ENCODE peak calls at places on chromosomes 12 and 14, in nine cellular contexts. One of them, this sample, is unnamed.

GRCh38 chr14:40074169-40074568 is 641.9 kb upstream of the FBXO33 start:
- DNase-seq in astrocyte of the cerebellum: no peak
- DNase-seq in T-cell: no peak
- DNase-seq in adrenal gland: no peak
- DNase-seq in CD8-positive, alpha-beta memory T cell: no peak
- DNase-seq in keratinocyte: no peak
- DNase-seq in Peyer's patch: no peak
- DNase-seq in astrocyte of the hippocampus: no peak
- DNase-seq in heart left ventricle: no peak
- DNase-seq in this sample: no peak

GRCh38 chr12:43348221-43348620 is 203.8 kb downstream of the ADAMTS20 start:
- DNase-seq in astrocyte of the cerebellum: no peak
- DNase-seq in T-cell: no peak
- DNase-seq in adrenal gland: no peak
- DNase-seq in CD8-positive, alpha-beta memory T cell: no peak
- DNase-seq in keratinocyte: no peak
- DNase-seq in Peyer's patch: no peak
- DNase-seq in astrocyte of the hippocampus: no peak
- DNase-seq in heart left ventricle: no peak
- DNase-seq in this sample: no peak

GRCh38 chr12:104315326-104316224 is 12.0 kb downstream of the EID3 start:
- DNase-seq in astrocyte of the cerebellum: no peak
- DNase-seq in T-cell: no peak
- DNase-seq in adrenal gland: no peak
- DNase-seq in CD8-positive, alpha-beta memory T cell: no peak
- DNase-seq in keratinocyte: no peak
- DNase-seq in Peyer's patch: no peak
- DNase-seq in astrocyte of the hippocampus: no peak
- DNase-seq in heart left ventricle: no peak
- DNase-seq in this sample: no peak

GRCh38 chr14:55955175-55955574 is 163.0 kb upstream of the PELI2 start:
- DNase-seq in astrocyte of the cerebellum: no peak
- DNase-seq in T-cell: no peak
- DNase-seq in adrenal gland: no peak
- DNase-seq in CD8-positive, alpha-beta memory T cell: no peak
- DNase-seq in keratinocyte: no peak
- DNase-seq in Peyer's patch: no peak
- DNase-seq in astrocyte of the hippocampus: no peak
- DNase-seq in heart left ventricle: no peak
- DNase-seq in this sample: no peak

GRCh38 chr12:133130808-133131128 is 341 bp downstream of the ZNF10 start:
- DNase-seq in astrocyte of the cerebellum: no peak
- DNase-seq in T-cell: peak
- DNase-seq in adrenal gland: peak
- DNase-seq in CD8-positive, alpha-beta memory T cell: no peak
- DNase-seq in keratinocyte: no peak
- DNase-seq in Peyer's patch: peak
- DNase-seq in astrocyte of the hippocampus: no peak
- DNase-seq in heart left ventricle: peak
- DNase-seq in this sample: peak

GRCh38 chr12:7142057-7142644 is 12.0 kb downstream of the CLSTN3 start:
- DNase-seq in astrocyte of the cerebellum: no peak
- DNase-seq in T-cell: peak
- DNase-seq in adrenal gland: no peak
- DNase-seq in CD8-positive, alpha-beta memory T cell: peak
- DNase-seq in keratinocyte: no peak
- DNase-seq in Peyer's patch: peak
- DNase-seq in astrocyte of the hippocampus: peak
- DNase-seq in heart left ventricle: no peak
- DNase-seq in this sample: no peak

GRCh38 chr12:15757553-15758255 is 31.5 kb downstream of the EPS8 start:
- DNase-seq in astrocyte of the cerebellum: no peak
- DNase-seq in T-cell: no peak
- DNase-seq in adrenal gland: no peak
- DNase-seq in CD8-positive, alpha-beta memory T cell: no peak
- DNase-seq in keratinocyte: peak
- DNase-seq in Peyer's patch: no peak
- DNase-seq in astrocyte of the hippocampus: peak
- DNase-seq in heart left ventricle: no peak
- DNase-seq in this sample: no peak

GRCh38 chr12:124454735-124455134 is 112.7 kb downstream of the NCOR2 start:
- DNase-seq in astrocyte of the cerebellum: peak
- DNase-seq in T-cell: no peak
- DNase-seq in adrenal gland: no peak
- DNase-seq in CD8-positive, alpha-beta memory T cell: no peak
- DNase-seq in keratinocyte: no peak
- DNase-seq in Peyer's patch: no peak
- DNase-seq in astrocyte of the hippocampus: peak
- DNase-seq in heart left ventricle: no peak
- DNase-seq in this sample: no peak

GRCh38 chr12:21940549-21940948 is 677 bp downstream of the ABCC9 start:
- DNase-seq in astrocyte of the cerebellum: no peak
- DNase-seq in T-cell: no peak
- DNase-seq in adrenal gland: no peak
- DNase-seq in CD8-positive, alpha-beta memory T cell: no peak
- DNase-seq in keratinocyte: no peak
- DNase-seq in Peyer's patch: no peak
- DNase-seq in astrocyte of the hippocampus: peak
- DNase-seq in heart left ventricle: no peak
- DNase-seq in this sample: no peak

GRCh38 chr12:104167519-104168458 is 29.8 kb upstream of the NFYB start:
- DNase-seq in astrocyte of the cerebellum: no peak
- DNase-seq in T-cell: no peak
- DNase-seq in adrenal gland: no peak
- DNase-seq in CD8-positive, alpha-beta memory T cell: no peak
- DNase-seq in keratinocyte: no peak
- DNase-seq in Peyer's patch: no peak
- DNase-seq in astrocyte of the hippocampus: no peak
- DNase-seq in heart left ventricle: no peak
- DNase-seq in this sample: no peak

GRCh38 chr12:109200825-109201495 is 84.6 kb downstream of the ACACB start:
- DNase-seq in astrocyte of the cerebellum: no peak
- DNase-seq in T-cell: no peak
- DNase-seq in adrenal gland: no peak
- DNase-seq in CD8-positive, alpha-beta memory T cell: no peak
- DNase-seq in keratinocyte: no peak
- DNase-seq in Peyer's patch: no peak
- DNase-seq in astrocyte of the hippocampus: no peak
- DNase-seq in heart left ventricle: no peak
- DNase-seq in this sample: no peak